ENCODE peak calls at places on chromosomes 1 and 21, in seven cellular contexts. S is activated naive CD4-positive, alpha-beta T cell; I is activated CD4-positive, CD25-positive, alpha-beta regulatory T cell treated with anti-CD3 and anti-CD28 coated beads, Interleukin-2, amount 50 U/mL, for 16 hours; L is D341Med; X is hippocampal formation; A is kidney; H is Karpas-422. E is an unnamed sample.

GRCh38 chr1:207495816-207496792 is at the start of gene CR1:
- DNase-seq in S (no peak), I (no peak), L (peak), X (no peak), A (peak), H (no peak), E (no peak)

GRCh38 chr21:36693144-36694040 is 5.5 kb upstream of the SIM2 start:
- DNase-seq in S (no peak), I (no peak), L (peak), X (no peak), A (peak), H (no peak), E (no peak)

GRCh38 chr1:22295396-22295795 is 152.5 kb upstream of the WNT4 start:
- DNase-seq in S (no peak), I (no peak), L (no peak), X (no peak), A (no peak), H (no peak), E (no peak)

GRCh38 chr1:178344513-178345077 is 152.2 kb downstream of the CLEC20A start:
- DNase-seq in S (no peak), I (no peak), L (no peak), X (peak), A (no peak), H (peak), E (no peak)

GRCh38 chr1:236759252-236759859 is 35.7 kb upstream of the MTR start:
- DNase-seq in S (no peak), I (no peak), L (peak), X (no peak), A (no peak), H (peak), E (no peak)

GRCh38 chr1:162302246-162302645 is 74.4 kb downstream of the SPATA46 start:
- DNase-seq in S (no peak), I (no peak), L (no peak), X (no peak), A (no peak), H (no peak), E (no peak)

GRCh38 chr1:157404063-157404501 is 148.2 kb downstream of the FCRL5 start:
- DNase-seq in S (no peak), I (no peak), L (no peak), X (no peak), A (no peak), H (no peak), E (no peak)

GRCh38 chr1:109803901-109804331 is 40.2 kb upstream of the EPS8L3 start:
- DNase-seq in S (no peak), I (no peak), L (no peak), X (no peak), A (no peak), H (no peak), E (no peak)

GRCh38 chr1:95068956-95069710 is 3.6 kb downstream of the ALG14 start:
- DNase-seq in S (no peak), I (no peak), L (no peak), X (no peak), A (no peak), H (no peak), E (no peak)

GRCh38 chr1:74775735-74776134 is 42.8 kb downstream of the TYW3 start:
- DNase-seq in S (no peak), I (no peak), L (no peak), X (no peak), A (no peak), H (no peak), E (no peak)

GRCh38 chr1:208228026-208228425 is 16.2 kb downstream of the PLXNA2 start:
- DNase-seq in S (no peak), I (no peak), L (no peak), X (no peak), A (no peak), H (no peak), E (no peak)

GRCh38 chr1:93440272-93440671 is 7.6 kb upstream of the FNBP1L start:
- DNase-seq in S (no peak), I (no peak), L (no peak), X (no peak), A (no peak), H (no peak), E (no peak)

GRCh38 chr1:152657677-152658076 is 5.5 kb upstream of the LCE2D start:
- DNase-seq in S (no peak), I (no peak), L (no peak), X (no peak), A (no peak), H (no peak), E (no peak)

GRCh38 chr1:243487649-243488227 is 231.9 kb downstream of the SDCCAG8 start:
- DNase-seq in S (no peak), I (no peak), L (no peak), X (no peak), A (no peak), H (no peak), E (no peak)

GRCh38 chr1:152899027-152899426 is 9.3 kb upstream of the IVL start:
- DNase-seq in S (no peak), I (no peak), L (no peak), X (no peak), A (no peak), H (no peak), E (no peak)

GRCh38 chr1:28313710-28314510 is 14.9 kb upstream of the MED18 start:
- DNase-seq in S (no peak), I (no peak), L (peak), X (no peak), A (peak), H (no peak), E (no peak)

GRCh38 chr21:33836408-33836807 is 79.2 kb downstream of the ATP5PO start:
- DNase-seq in S (no peak), I (no peak), L (no peak), X (no peak), A (no peak), H (no peak), E (no peak)

GRCh38 chr1:2823921-2824660 is 22.6 kb upstream of the TTC34 start:
- DNase-seq in S (no peak), I (no peak), L (no peak), X (no peak), A (peak), H (no peak), E (no peak)

GRCh38 chr21:31198575-31198974 is 145.5 kb downstream of the TIAM1 start:
- DNase-seq in S (no peak), I (no peak), L (peak), X (peak), A (no peak), H (peak), E (no peak)

GRCh38 chr1:169392406-169392805 is 24.4 kb downstream of the BLZF1 start:
- DNase-seq in S (no peak), I (no peak), L (no peak), X (no peak), A (no peak), H (no peak), E (no peak)

GRCh38 chr1:211634461-211634860 is 41.0 kb downstream of the NEK2 start:
- DNase-seq in S (no peak), I (no peak), L (no peak), X (no peak), A (no peak), H (no peak), E (no peak)

GRCh38 chr1:15214507-15214906 is 32.5 kb upstream of the FHAD1 start:
- DNase-seq in S (no peak), I (no peak), L (no peak), X (no peak), A (peak), H (no peak), E (no peak)

GRCh38 chr1:83554174-83554573 is 444.8 kb downstream of the TTLL7 start:
- DNase-seq in S (no peak), I (no peak), L (no peak), X (no peak), A (no peak), H (no peak), E (no peak)

GRCh38 chr1:205972491-205973168 is 29.4 kb upstream of the SLC26A9 start:
- DNase-seq in S (no peak), I (no peak), L (no peak), X (no peak), A (no peak), H (no peak), E (no peak)

E was measured in esophagus squamous epithelium.